ENCODE peak calls at places on chromosomes 4 and X, in eight cellular contexts. J, K, E, A, F, G, R and P are unnamed samples.

GRCh38 chr4:25299476-25300203 is 12.9 kb upstream of the ZCCHC4 start:
- DNase-seq in J (no peak), K (no peak), E (no peak), A (no peak), F (no peak), G (no peak), R (no peak), P (no peak)

GRCh38 chr4:100696531-100696930 is 178.7 kb upstream of the EMCN start:
- DNase-seq in J (no peak), K (no peak), E (no peak), A (no peak), F (no peak), G (no peak), R (no peak), P (no peak)

GRCh38 chrX:2903366-2903765 is 25.8 kb downstream of the ARSD start:
- DNase-seq in J (no peak), K (no peak), E (no peak), A (no peak), F (no peak), G (no peak), R (no peak), P (no peak)

GRCh38 chrX:139831689-139832456 is 101.0 kb downstream of the ATP11C start:
- DNase-seq in J (peak; percentile 30), K (peak; percentile 56), E (no peak), A (no peak), F (peak; percentile 18), G (no peak), R (no peak), P (no peak)

GRCh38 chr4:31307026-31307425 is 586.9 kb downstream of the PCDH7 start:
- DNase-seq in J (no peak), K (peak; percentile 3), E (no peak), A (no peak), F (no peak), G (no peak), R (no peak), P (no peak)

GRCh38 chrX:18994713-18995112 is 10.8 kb upstream of the PHKA2 start:
- DNase-seq in J (peak; percentile 35), K (peak; percentile 85), E (no peak), A (no peak), F (peak; percentile 67), G (no peak), R (peak; percentile 52), P (no peak)

GRCh38 chr4:53012738-53013137 is 150.6 kb downstream of the RASL11B start:
- DNase-seq in J (no peak), K (no peak), E (no peak), A (peak; percentile 19), F (no peak), G (no peak), R (no peak), P (no peak)

GRCh38 chr4:157687971-157688370 is 467.4 kb downstream of the GRIA2 start:
- DNase-seq in J (no peak), K (no peak), E (no peak), A (no peak), F (no peak), G (no peak), R (no peak), P (no peak)

GRCh38 chrX:52509916-52510315 is 6.9 kb downstream of the XAGE1B start:
- DNase-seq in J (no peak), K (no peak), E (no peak), A (no peak), F (no peak), G (no peak), R (no peak), P (no peak)

GRCh38 chrX:21047034-21047455 is 327.2 kb upstream of the CNKSR2 start:
- DNase-seq in J (no peak), K (no peak), E (no peak), A (no peak), F (no peak), G (no peak), R (no peak), P (no peak)

GRCh38 chr4:53019485-53020382 is 157.6 kb downstream of the RASL11B start:
- DNase-seq in J (peak; percentile 82), K (peak; percentile 77), E (no peak), A (no peak), F (no peak), G (no peak), R (peak; percentile 84), P (no peak)

GRCh38 chr4:53714377-53715140 is 123.3 kb upstream of the LNX1 start:
- DNase-seq in J (peak; percentile 70), K (peak; percentile 83), E (no peak), A (no peak), F (no peak), G (no peak), R (peak; percentile 80), P (no peak)

GRCh38 chr4:40421839-40422238 is 86.7 kb downstream of the CHRNA9 start:
- DNase-seq in J (no peak), K (no peak), E (no peak), A (no peak), F (no peak), G (no peak), R (no peak), P (no peak)